ENCODE peak calls at places on chromosomes 11 and 22, in seven cellular contexts. B, V, M, R, F, E and D are unnamed samples.

GRCh38 chr11:1082728-1083620 is 8.3 kb downstream of the MUC2 start:
- DNase-seq in B (no peak), M (no peak), V (peak), F (no peak), R (no peak), E (no peak), D (no peak)

GRCh38 chr11:748007-748359 is 719 bp downstream of the TALDO1 start:
- DNase-seq in B (no peak), E (no peak), M (peak), F (no peak), V (no peak), R (no peak), D (no peak)

GRCh38 chr22:38882480-38882879 is 10.5 kb upstream of the CBX6 start:
- DNase-seq in E (no peak), V (no peak), B (no peak), F (no peak), M (no peak), R (no peak), D (no peak)

GRCh38 chr11:69443138-69443967 is 38.1 kb upstream of the LINC01488 start:
- DNase-seq in E (peak), B (peak), V (peak), F (peak), M (peak), R (peak), D (peak)

GRCh38 chr22:24836282-24836681 is 30.3 kb downstream of the SGSM1 start:
- DNase-seq in B (no peak), E (no peak), F (no peak), V (no peak), M (no peak), R (no peak), D (no peak)

GRCh38 chr22:49514211-49514610 is 313.5 kb downstream of the BRD1 start:
- DNase-seq in V (no peak), F (no peak), B (no peak), E (no peak), M (no peak), R (no peak), D (no peak)

GRCh38 chr11:33319965-33320813 is 63.0 kb downstream of the HIPK3 start:
- DNase-seq in M (no peak), E (no peak), B (no peak), F (no peak), R (no peak), V (no peak), D (no peak)

GRCh38 chr11:12480401-12480800 is 103.0 kb downstream of the PARVA start:
- DNase-seq in M (no peak), E (no peak), F (no peak), B (no peak), R (no peak), V (no peak), D (no peak)

GRCh38 chr11:33463059-33463458 is 205.9 kb downstream of the HIPK3 start:
- DNase-seq in V (no peak), B (no peak), E (no peak), R (no peak), F (no peak), M (peak), D (no peak)

GRCh38 chr11:122108192-122108799 is 7.7 kb downstream of the BLID start:
- DNase-seq in V (no peak), B (peak), E (peak), F (no peak), M (peak), R (no peak), D (no peak)

GRCh38 chr11:1298695-1299492 is 10.5 kb downstream of the TOLLIP start:
- DNase-seq in B (no peak), M (peak), E (peak), F (no peak), R (no peak), V (peak), D (no peak)

GRCh38 chr11:36292311-36292722 is 3.1 kb upstream of the COMMD9 start:
- DNase-seq in E (no peak), R (no peak), V (no peak), M (peak), B (peak), F (peak), D (no peak)

GRCh38 chr22:38758276-38758945 is 2.6 kb upstream of the SUN2 start:
- DNase-seq in B (no peak), E (no peak), V (no peak), R (peak), F (peak), M (no peak), D (no peak)